ENCODE peak calls at places on chromosomes 6 and 20, in ten cellular contexts. X is nucleus accumbens; D is SIG-M5; C is small intestine; P is midbrain; V is SHP77; U is endodermal cell; E is activated CD4-positive, CD25-positive, alpha-beta regulatory T cell; I is suprapubic skin; R is amygdala. S is an unnamed sample.

GRCh38 chr20:50312682-50313187 is 122.1 kb downstream of the CEBPB start:
- DNase-seq in X (no peak), D (no peak), C (no peak), P (no peak), V (no peak), U (peak; percentile 39), E (no peak), I (no peak), R (no peak), S (no peak)

GRCh38 chr6:156969233-156969632 is 192.1 kb downstream of the ARID1B start:
- DNase-seq in X (no peak), D (no peak), C (no peak), P (no peak), V (no peak), U (no peak), E (no peak), I (no peak), R (no peak), S (no peak)

GRCh38 chr20:7943891-7944290 is 3.6 kb upstream of the HAO1 start:
- DNase-seq in X (no peak), D (no peak), C (no peak), P (no peak), V (no peak), U (no peak), E (no peak), I (no peak), R (no peak), S (no peak)

GRCh38 chr20:18831830-18832229 is 18.2 kb downstream of the SCP2D1 start:
- DNase-seq in X (no peak), D (no peak), C (no peak), P (no peak), V (no peak), U (no peak), E (no peak), I (no peak), R (no peak), S (no peak)

GRCh38 chr6:100173211-100173610 is 179.2 kb upstream of the MCHR2 start:
- DNase-seq in X (no peak), D (no peak), C (no peak), P (no peak), V (no peak), U (no peak), E (no peak), I (no peak), R (no peak), S (no peak)

GRCh38 chr6:38391909-38392614 is 247.7 kb downstream of the BTBD9 start:
- DNase-seq in X (no peak), D (no peak), C (no peak), P (no peak), V (no peak), U (no peak), E (no peak), I (no peak), R (no peak), S (no peak)

GRCh38 chr6:44302856-44303255 is 10.3 kb downstream of the AARS2 start:
- DNase-seq in X (no peak), D (no peak), C (no peak), P (no peak), V (no peak), U (no peak), E (no peak), I (peak; percentile 67), R (no peak), S (no peak)

GRCh38 chr6:44023586-44024454 is 103.4 kb downstream of the MRPL14 start:
- DNase-seq in X (no peak), D (no peak), C (no peak), P (no peak), V (no peak), U (peak; percentile 30), E (no peak), I (peak; percentile 53), R (no peak), S (no peak)

GRCh38 chr6:169189686-169190085 is 64.0 kb downstream of the THBS2 start:
- DNase-seq in X (no peak), D (no peak), C (no peak), P (no peak), V (no peak), U (no peak), E (no peak), I (no peak), R (no peak), S (no peak)

GRCh38 chr6:89432875-89433636 is at the start of gene ANKRD6:
- DNase-seq in X (peak; percentile 16), D (no peak), C (peak; percentile 61), P (peak; percentile 70), V (peak; percentile 43), U (peak; percentile 92), E (peak; percentile 72), I (peak; percentile 82), R (peak; percentile 37), S (peak; percentile 93)

GRCh38 chr6:43904311-43905123 is 134.5 kb downstream of the VEGFA start:
- DNase-seq in X (no peak), D (no peak), C (no peak), P (no peak), V (no peak), U (no peak), E (no peak), I (no peak), R (no peak), S (no peak)

GRCh38 chr6:41785689-41786450 is 1.6 kb upstream of the TOMM6 start:
- DNase-seq in X (no peak), D (no peak), C (no peak), P (peak; percentile 12), V (no peak), U (no peak), E (no peak), I (no peak), R (no peak), S (no peak)

GRCh38 chr20:23050847-23051627 is 1.6 kb upstream of the THBD start:
- DNase-seq in X (no peak), D (peak; percentile 8), C (peak; percentile 40), P (peak; percentile 8), V (no peak), U (peak; percentile 98), E (no peak), I (peak; percentile 87), R (no peak), S (peak; percentile 88)